ENCODE peak calls at places on chromosome 15, in ten cellular contexts. O is cardiac muscle cell, F is lower lobe of right lung, U is adrenal gland, D is uterus, W is astrocyte, S is HepG2, J is heart left ventricle, G is bronchial epithelial cell, A is psoas muscle. P is an unnamed sample. For H3K27me3, the result is how much of the 10 kb centered on the place peaks cover.

GRCh38 chr15:97904196-97904572 is 56.3 kb upstream of the ARRDC4 start:
- DNase-seq in S (peak), A (peak), J (peak), U (peak), D (peak), F (peak), O (peak), W (peak), G (peak), P (peak)

GRCh38 chr15:82810061-82810862 is 834 bp downstream of the WHAMM start:
- DNase-seq in U (peak), W (peak), J (peak), A (peak), D (peak), S (peak), O (peak), G (peak), F (peak), P (no peak)

GRCh38 chr15:45586990-45587860 is at the start of gene BLOC1S6:
- DNase-seq in O (peak), F (peak), G (peak), S (peak), D (peak), A (peak), U (peak), W (peak), J (peak), P (peak)

GRCh38 chr15:66565731-66566130 is at the start of gene LCTL:
- DNase-seq in A (no peak), W (peak), D (no peak), O (peak), F (no peak), G (no peak), S (peak), U (no peak), J (no peak), P (peak)

GRCh38 chr15:82660378-82660777 is 13.2 kb upstream of the CPEB1 start:
- DNase-seq in W (no peak), J (no peak), F (no peak), D (no peak), G (no peak), O (no peak), U (no peak), A (no peak), S (no peak), P (no peak)

GRCh38 chr15:57296473-57297162 is 79.7 kb upstream of the CGNL1 start:
- DNase-seq in F (no peak), S (no peak), O (no peak), J (no peak), U (no peak), W (no peak), G (no peak), D (no peak), A (no peak), P (no peak)

GRCh38 chr15:62684143-62684808 is 358.3 kb upstream of the TPM1 start:
- DNase-seq in F (no peak), D (no peak), S (no peak), A (no peak), G (no peak), O (no peak), J (peak), U (no peak), W (no peak), P (no peak)

GRCh38 chr15:89358755-89359439 is 24.3 kb upstream of the POLG start:
- DNase-seq in O (peak), U (peak), D (peak), A (peak), F (peak), W (peak), G (peak), J (peak), S (peak), P (peak)

GRCh38 chr15:72184165-72184811 is 13.3 kb downstream of the GRAMD2A start:
- DNase-seq in U (no peak), F (peak), D (no peak), W (peak), J (no peak), G (no peak), S (peak), O (peak), A (peak), P (no peak)

GRCh38 chr15:25088261-25088790 is 133.5 kb downstream of the SNRPN start:
- DNase-seq in W (no peak), U (no peak), O (no peak), D (no peak), J (no peak), S (no peak), G (no peak), F (no peak), A (no peak), P (no peak)

GRCh38 chr15:77722759-77723460 is 90.2 kb upstream of the LINGO1 start:
- DNase-seq in U (no peak), G (no peak), S (no peak), A (no peak), W (no peak), O (no peak), J (no peak), F (no peak), D (no peak), P (no peak)

GRCh38 chr15:71708741-71709140 is 101.6 kb upstream of the NR2E3 start:
- DNase-seq in D (no peak), W (no peak), O (peak), G (no peak), F (no peak), S (no peak), J (peak), U (no peak), A (no peak), P (peak)

GRCh38 chr15:67033012-67033411 is 32.4 kb upstream of the SMAD3 start:
- DNase-seq in D (no peak), G (no peak), O (no peak), F (no peak), W (no peak), J (no peak), A (no peak), U (no peak), S (no peak), P (no peak)

GRCh38 chr15:98898122-98898521 is 109.5 kb downstream of the PGPEP1L start:
- DNase-seq in G (no peak), U (no peak), J (no peak), F (no peak), O (no peak), A (no peak), W (no peak), D (no peak), S (no peak), P (no peak)

GRCh38 chr15:29138260-29138659 is 131.4 kb downstream of the NSMCE3 start:
- DNase-seq in S (no peak), G (no peak), W (no peak), F (no peak), O (no peak), D (no peak), J (no peak), A (no peak), U (no peak), P (no peak)

GRCh38 chr15:82197734-82198594 is 64.6 kb downstream of the EFL1 start:
- DNase-seq in F (no peak), G (peak), O (peak), W (peak), S (peak), J (peak), A (peak), D (peak), U (peak), P (peak)

GRCh38 chr15:77710637-77711036 is 77.9 kb upstream of the LINGO1 start:
- DNase-seq in J (no peak), W (no peak), D (no peak), S (no peak), G (no peak), F (no peak), O (no peak), U (no peak), A (no peak), P (no peak)

GRCh38 chr15:68583936-68584703 is 5.3 kb downstream of the CORO2B start:
- DNase-seq in G (no peak), W (no peak), U (no peak), D (no peak), A (no peak), F (no peak), J (no peak), O (no peak), S (no peak), P (no peak)

GRCh38 chr15:95113041-95113440 is 881.7 kb downstream of the MCTP2 start:
- DNase-seq in O (no peak), S (no peak), U (no peak), G (no peak), D (no peak), J (no peak), W (no peak), F (no peak), A (no peak), P (no peak)

GRCh38 chr15:23038741-23039150 is 623 bp downstream of the TUBGCP5 start:
- DNase-seq in A (no peak), G (peak), J (no peak), O (no peak), S (peak), D (no peak), U (no peak), W (peak), F (no peak), P (peak)

GRCh38 chr15:85473455-85473854 is 93.1 kb downstream of the AKAP13 start:
- DNase-seq in W (peak), F (no peak), A (no peak), J (no peak), U (no peak), S (no peak), D (no peak), G (no peak), O (peak), P (peak)

GRCh38 chr15:50238263-50238662 is 27.3 kb downstream of the HDC start:
- DNase-seq in S (no peak), D (no peak), U (no peak), A (no peak), J (no peak), G (no peak), W (no peak), F (no peak), O (no peak), P (no peak)

GRCh38 chr15:78909791-78910228 is 35.0 kb downstream of the CTSH start:
- DNase-seq in J (no peak), G (peak), F (no peak), O (peak), W (no peak), D (no peak), U (no peak), A (no peak), S (peak), P (peak)

GRCh38 chr15:25844542-25844941 is 18.6 kb downstream of the ATP10A start:
- DNase-seq in J (no peak), U (no peak), S (no peak), O (no peak), W (no peak), G (no peak), D (no peak), A (no peak), F (no peak), P (no peak)

GRCh38 chr15:80587816-80588456 is 107.2 kb upstream of the ABHD17C start:
- DNase-seq in O (peak), J (no peak), A (no peak), S (no peak), W (peak), G (peak), F (no peak), U (no peak), D (no peak), P (peak)

GRCh38 chr15:59282515-59283337 is 76.1 kb downstream of the LDHAL6B start:
- DNase-seq in U (no peak), F (no peak), S (peak), G (no peak), O (no peak), D (no peak), W (no peak), A (no peak), J (no peak), P (no peak)

GRCh38 chr15:31887246-31887645 is 143.1 kb upstream of the CHRNA7 start:
- DNase-seq in G (no peak), J (no peak), O (no peak), D (no peak), S (no peak), A (no peak), U (no peak), W (no peak), F (no peak), P (no peak)

GRCh38 chr15:80710635-80711553 is 15.8 kb downstream of the ABHD17C start:
- DNase-seq in J (no peak), A (no peak), O (no peak), D (no peak), G (peak), F (no peak), U (no peak), S (no peak), W (peak), P (peak)

GRCh38 chr15:27241942-27242341 is 271.0 kb downstream of the GABRG3 start:
- DNase-seq in D (no peak), A (no peak), J (no peak), G (peak), S (no peak), O (no peak), U (no peak), F (no peak), W (peak), P (no peak)

GRCh38 chr15:77852241-77853007 is 219.7 kb upstream of the LINGO1 start:
- DNase-seq in O (no peak), W (no peak), F (peak), G (no peak), S (no peak), U (no peak), D (no peak), A (peak), J (no peak), P (no peak)

GRCh38 chr15:48641416-48641815 is 4.1 kb downstream of the FBN1 start:
- DNase-seq in A (no peak), U (no peak), F (no peak), S (no peak), W (no peak), G (peak), O (peak), J (no peak), D (no peak), P (no peak)

GRCh38 chr15:81235781-81236507 is 39.3 kb downstream of the IL16 start:
- DNase-seq in G (peak), D (peak), J (no peak), U (peak), O (peak), A (no peak), W (peak), F (no peak), S (no peak), P (peak)

GRCh38 chr15:88605507-88606436 is 15.4 kb upstream of the AEN start:
- DNase-seq in W (no peak), D (no peak), U (peak), A (no peak), F (no peak), G (no peak), J (no peak), O (peak), S (no peak), P (peak)

GRCh38 chr15:89728254-89728653 is 22.8 kb downstream of the MESP1 start:
- DNase-seq in G (no peak), W (no peak), A (no peak), U (no peak), S (no peak), O (peak), F (no peak), J (no peak), D (peak), P (no peak)

GRCh38 chr15:85499498-85499897 is 119.1 kb downstream of the AKAP13 start:
- DNase-seq in J (no peak), G (no peak), D (no peak), W (peak), S (no peak), A (no peak), O (no peak), U (no peak), F (no peak), P (no peak)

GRCh38 chr15:48856947-48857346 is 21.0 kb upstream of the EID1 start:
- DNase-seq in G (no peak), U (no peak), S (no peak), W (peak), A (no peak), D (no peak), F (no peak), O (peak), J (no peak), P (peak)

GRCh38 chr15:52112203-52112750 is 298 bp downstream of the BCL2L10 start:
- DNase-seq in F (peak), G (no peak), O (no peak), W (no peak), D (no peak), U (peak), A (no peak), S (no peak), J (no peak), P (no peak)
- TF ChIP-seq CTCF in F (no peak), G (peak), O (no peak), W (no peak), D (no peak), U (no peak), A (no peak), S (no peak), J (no peak), P (peak)

GRCh38 chr15:101488300-101489164 is 975 bp downstream of the PCSK6 start:
- DNase-seq in F (no peak), O (no peak), W (no peak), U (no peak), A (no peak), D (no peak), S (peak), G (no peak), J (no peak), P (no peak)

GRCh38 chr15:101489236-101489632 is 273 bp downstream of the PCSK6 start:
- DNase-seq in G (no peak), J (no peak), U (peak), D (no peak), S (no peak), W (no peak), A (peak), O (peak), F (peak), P (no peak)

GRCh38 chr15:101490408-101490891 is 943 bp upstream of the PCSK6 start:
- DNase-seq in D (no peak), A (no peak), O (no peak), W (no peak), U (no peak), G (no peak), J (peak), F (no peak), S (no peak), P (no peak)

GRCh38 chr15:101490922-101491738 is 1.6 kb upstream of the PCSK6 start:
- DNase-seq in D (no peak), A (no peak), W (no peak), S (no peak), U (no peak), G (peak), J (no peak), O (peak), F (no peak), P (no peak)

GRCh38 chr15:101489633-101490407 is at the start of gene PCSK6:
- DNase-seq in W (no peak), U (no peak), O (peak), D (no peak), S (no peak), G (no peak), F (no peak), J (no peak), A (peak), P (no peak)
- H3K27me3 ChIP-seq in W (under half), U (under half), O (under half), D (under half), S (under half), G (under half), F (under half), J (under half), A (under half), P (under half)

GRCh38 chr15:36932070-36932469 is 168.3 kb downstream of the MEIS2 start:
- DNase-seq in G (no peak), W (no peak), A (no peak), D (no peak), O (no peak), U (no peak), F (no peak), S (no peak), J (no peak), P (no peak)
- H3K4me3 ChIP-seq in G (no peak), W (no peak), A (no peak), D (no peak), O (no peak), U (no peak), F (no peak), S (no peak), J (no peak), P (no peak)

GRCh38 chr15:76636059-76636458 is 269.1 kb downstream of the SCAPER start:
- DNase-seq in F (no peak), J (no peak), D (no peak), W (no peak), O (no peak), A (no peak), S (no peak), G (no peak), U (no peak), P (no peak)
- TF ChIP-seq CTCF in F (no peak), J (no peak), D (no peak), W (no peak), O (no peak), A (no peak), S (no peak), G (no peak), U (no peak), P (no peak)

DNA sequence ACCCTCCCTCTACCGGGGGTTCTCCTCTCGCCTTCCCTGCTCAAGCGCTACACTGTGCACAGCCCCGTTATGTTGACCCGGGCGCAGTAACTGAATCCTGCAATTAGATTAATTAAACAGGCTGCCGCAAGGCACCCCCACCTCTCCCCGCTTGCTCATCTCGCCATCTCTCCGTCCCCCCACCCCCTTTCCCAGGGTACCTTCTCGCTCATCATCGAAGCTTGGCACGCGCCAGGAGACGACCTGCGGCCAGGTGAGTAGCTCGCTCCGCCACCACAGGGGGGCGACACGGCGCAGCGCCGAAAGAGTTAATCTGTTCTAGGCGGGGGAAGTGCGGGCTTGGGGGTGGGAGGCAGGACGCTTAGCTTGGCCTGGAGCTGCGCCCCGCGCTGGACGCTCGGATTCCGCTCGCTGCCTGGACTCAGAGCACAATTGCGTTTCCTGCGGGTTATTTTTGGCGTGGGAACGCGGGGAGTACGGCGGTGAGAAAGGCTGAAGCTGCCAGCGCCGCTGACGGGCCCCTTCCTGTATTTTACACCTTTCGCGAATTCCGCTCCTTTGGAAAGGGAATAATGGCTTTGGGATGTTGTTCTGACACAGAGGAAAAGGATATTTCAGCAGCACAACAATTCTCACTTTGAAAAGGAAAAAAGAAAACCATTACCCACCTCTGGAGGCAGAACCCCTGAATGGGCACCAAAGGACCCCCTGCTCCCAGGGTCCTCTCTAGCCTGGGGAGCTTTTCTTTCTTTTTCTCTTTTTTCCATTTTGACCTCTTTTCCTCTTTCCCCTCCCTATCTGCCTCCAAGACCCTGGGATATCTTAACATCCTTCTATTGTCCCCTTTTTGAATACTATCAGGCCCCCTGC is 1.5 kb downstream of the DLL4 start:
- DNase-seq in W (peak), O (peak), S (peak), F (peak), A (peak), U (no peak), D (peak), J (peak), G (peak), P (no peak)
- H3K27me3 ChIP-seq in W (half or more), O (half or more), S (under half), F (half or more), A (under half), U (under half), D (under half), J (under half), G (under half), P (under half)